ENCODE peak calls at places on chromosomes 3 and 15, in six cellular contexts. T, N, L, E, U and B are unnamed samples. For H3K4me1, the result is how much of the 10 kb centered on the place peaks cover.

GRCh38 chr3:197590313-197590962 is 34.7 kb upstream of the BDH1 start:
- DNase-seq in T (no peak), N (peak), L (peak), E (no peak), U (no peak), B (no peak)

GRCh38 chr3:48430359-48431101 is 644 bp upstream of the PLXNB1 start:
- DNase-seq in T (no peak), N (peak), L (no peak), E (no peak), U (no peak), B (peak)

GRCh38 chr3:184299488-184300376 is 691 bp downstream of the PSMD2 start:
- DNase-seq in T (no peak), N (no peak), L (no peak), E (peak), U (no peak), B (no peak)

GRCh38 chr3:183353421-183353820 is 75.0 kb downstream of the MCF2L2 start:
- DNase-seq in T (no peak), N (no peak), L (no peak), E (no peak), U (no peak), B (no peak)

GRCh38 chr3:127370906-127371305 is 83.1 kb upstream of the PRR20G start:
- DNase-seq in T (no peak), N (no peak), L (no peak), E (no peak), U (no peak), B (no peak)

GRCh38 chr15:71189723-71190122 is 74.5 kb downstream of the THSD4 start:
- DNase-seq in T (no peak), N (no peak), L (no peak), E (peak), U (no peak), B (no peak)

GRCh38 chr15:60091150-60091549 is 87.0 kb downstream of the FOXB1 start:
- DNase-seq in T (peak), N (no peak), L (peak), E (peak), U (no peak), B (no peak)

GRCh38 chr3:60877188-60877587 is 374.1 kb downstream of the FHIT start:
- DNase-seq in T (no peak), N (no peak), L (no peak), E (no peak), U (no peak), B (no peak)

GRCh38 chr15:23484870-23485269 is 37.8 kb upstream of the GOLGA6L2 start:
- DNase-seq in T (no peak), N (no peak), L (peak), E (peak), U (no peak), B (no peak)

GRCh38 chr15:100175406-100176114 is 166.2 kb downstream of the ADAMTS17 start:
- DNase-seq in T (no peak), N (no peak), L (no peak), E (no peak), U (no peak), B (no peak)

GRCh38 chr3:99789322-99789721 is 28.3 kb upstream of the CMSS1 start:
- DNase-seq in T (peak), N (peak), L (peak), E (peak), U (peak), B (peak)

GRCh38 chr15:63495343-63495742 is 9.1 kb upstream of the USP3 start:
- DNase-seq in T (no peak), N (no peak), L (no peak), E (no peak), U (no peak), B (no peak)

GRCh38 chr15:41880156-41880877 is 13.5 kb downstream of the SPTBN5 start:
- DNase-seq in T (no peak), N (no peak), L (no peak), E (no peak), U (no peak), B (no peak)

GRCh38 chr3:56363720-56364119 is 104.5 kb downstream of the ERC2 start:
- DNase-seq in T (no peak), N (no peak), L (no peak), E (no peak), U (no peak), B (no peak)

GRCh38 chr15:66937588-66937987 is 127.8 kb upstream of the SMAD3 start:
- DNase-seq in T (no peak), N (no peak), L (no peak), E (no peak), U (no peak), B (no peak)

GRCh38 chr15:92306662-92307061 is 87.0 kb upstream of the ST8SIA2 start:
- DNase-seq in T (no peak), N (no peak), L (peak), E (peak), U (peak), B (no peak)

GRCh38 chr3:23457697-23458096 is 254.6 kb downstream of the UBE2E2 start:
- DNase-seq in T (no peak), N (no peak), L (no peak), E (no peak), U (no peak), B (no peak)

GRCh38 chr3:46110701-46111493 is 83.6 kb upstream of the XCR1 start:
- DNase-seq in T (peak), N (peak), L (peak), E (peak), U (no peak), B (no peak)

DNA sequence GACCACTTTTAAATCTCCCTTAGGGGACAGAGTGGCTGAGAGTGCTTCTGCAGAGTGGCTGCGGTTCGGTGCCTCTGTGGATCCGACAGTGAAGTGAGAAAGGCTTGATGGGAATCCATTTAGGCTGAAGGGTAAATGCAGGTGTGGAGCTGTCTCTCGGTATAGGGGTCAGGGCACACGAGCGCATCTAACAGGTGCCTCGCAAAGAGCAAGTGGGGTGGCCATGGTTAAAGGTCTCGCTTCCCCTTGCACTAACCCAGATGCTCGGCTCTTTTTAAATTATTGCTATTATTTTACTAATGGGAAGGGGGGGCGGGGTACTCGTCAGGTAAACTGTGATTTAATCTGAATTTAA is 598 bp upstream of the GJD2 start:
- DNase-seq in T (no peak), N (no peak), L (no peak), E (no peak), U (no peak), B (no peak)
- H3K4me3 ChIP-seq in T (peak), N (no peak), L (peak), E (no peak), U (no peak), B (no peak)

GRCh38 chr15:40328711-40329240 is 5.3 kb downstream of the INAFM2 start:
- DNase-seq in T (no peak), N (no peak), L (no peak), E (no peak), U (no peak), B (no peak)

GRCh38 chr15:40325700-40326099 is 2.2 kb downstream of the INAFM2 start:
- DNase-seq in T (no peak), N (no peak), L (no peak), E (no peak), U (no peak), B (no peak)

GRCh38 chr15:40325188-40325587 is 1.7 kb downstream of the INAFM2 start:
- DNase-seq in T (no peak), N (no peak), L (no peak), E (no peak), U (no peak), B (no peak)

GRCh38 chr15:40328176-40328575 is 4.7 kb downstream of the INAFM2 start:
- DNase-seq in T (no peak), N (no peak), L (no peak), E (peak), U (no peak), B (no peak)

DNA sequence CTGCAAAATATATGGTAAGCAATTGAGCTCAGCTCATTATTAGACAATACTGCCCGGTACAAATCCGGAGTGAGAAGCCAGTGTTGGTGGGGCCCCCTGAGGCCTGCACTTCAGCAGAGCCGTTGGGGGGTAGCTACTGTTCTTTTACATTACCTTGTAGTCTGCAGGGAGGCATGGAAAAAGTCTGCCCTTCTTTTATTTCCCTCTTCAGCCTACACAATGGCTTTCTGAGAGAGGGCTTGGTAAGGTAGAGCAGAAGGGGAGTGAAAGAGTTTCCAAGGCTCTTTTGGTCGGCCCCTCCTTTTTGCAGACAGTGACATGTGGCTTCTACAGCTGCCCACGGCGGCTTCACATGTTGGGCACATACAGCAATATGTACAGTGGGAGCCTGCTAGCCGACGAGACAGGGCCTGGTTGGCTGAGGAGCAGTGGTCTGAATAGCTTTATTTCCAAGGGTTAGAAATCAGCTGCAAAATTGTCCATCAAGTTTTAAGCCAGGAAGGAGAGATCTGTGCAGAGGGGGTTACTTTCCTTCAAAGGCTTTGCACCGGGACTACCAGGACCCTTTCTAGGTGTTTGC is 3.9 kb downstream of the INAFM2 start:
- DNase-seq in T (no peak), N (no peak), L (no peak), E (no peak), U (no peak), B (no peak)
- H3K27ac ChIP-seq in T (no peak), N (peak), L (no peak), E (no peak), U (no peak), B (no peak)

DNA sequence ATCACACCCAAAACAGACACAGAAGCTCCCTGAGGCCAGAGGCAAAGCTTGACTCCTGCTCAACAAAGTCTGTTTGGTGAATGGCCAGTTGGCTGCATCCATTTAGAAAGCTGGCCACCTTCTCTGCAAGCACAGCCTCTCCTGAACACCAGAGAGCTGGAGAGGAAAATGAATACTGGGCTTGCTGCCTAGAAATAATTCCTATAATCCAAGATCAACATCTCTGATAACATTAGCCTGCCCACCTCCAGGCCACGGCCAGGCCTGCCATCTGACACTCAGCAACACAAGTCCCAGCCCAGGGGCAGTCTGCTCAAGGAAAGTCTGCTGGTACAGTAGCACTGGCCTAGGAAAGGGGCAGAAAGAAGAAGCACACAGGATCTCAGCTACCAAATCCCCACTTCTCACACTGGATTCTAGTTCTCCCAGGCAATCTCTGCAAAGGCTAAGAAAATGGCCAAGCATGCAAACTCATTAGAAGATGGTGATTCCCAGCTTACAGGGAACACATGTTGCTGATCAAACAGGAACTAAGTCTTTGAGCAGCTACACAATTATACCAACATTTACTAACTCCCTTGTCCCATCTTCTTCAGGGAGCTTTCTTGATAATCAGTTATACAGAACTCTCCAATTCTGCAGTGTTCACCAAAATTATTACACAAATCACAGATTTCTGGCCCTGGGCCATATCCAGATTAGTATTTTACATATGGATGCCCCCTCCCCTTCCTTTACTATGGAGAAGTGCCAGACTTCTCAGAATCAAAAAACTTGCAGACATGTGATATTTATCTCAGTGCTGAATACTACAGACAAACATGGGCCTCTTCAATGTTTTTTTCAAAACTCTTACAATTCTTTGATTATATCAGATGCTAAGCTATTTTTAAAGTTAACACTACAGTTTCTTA is 9.9 kb downstream of the TBC1D2B start:
- DNase-seq in T (no peak), N (no peak), L (no peak), E (peak), U (no peak), B (no peak)
- H3K4me1 ChIP-seq in T (under half), N (half or more), L (under half), E (half or more), U (under half), B (half or more)

GRCh38 chr3:21752749-21753347 is 1.8 kb upstream of the ZNF385D start:
- DNase-seq in T (no peak), N (no peak), L (peak), E (peak), U (no peak), B (no peak)

GRCh38 chr3:21750291-21750690 is 719 bp downstream of the ZNF385D start:
- DNase-seq in T (no peak), N (no peak), L (no peak), E (peak), U (no peak), B (no peak)

GRCh38 chr3:21747376-21747775 is 3.6 kb downstream of the ZNF385D start:
- DNase-seq in T (no peak), N (no peak), L (no peak), E (peak), U (no peak), B (no peak)

GRCh38 chr3:21751891-21752290 is 881 bp upstream of the ZNF385D start:
- DNase-seq in T (no peak), N (no peak), L (no peak), E (no peak), U (no peak), B (no peak)

GRCh38 chr3:21750831-21751391 is at the start of gene ZNF385D:
- DNase-seq in T (peak), N (no peak), L (no peak), E (peak), U (peak), B (peak)
- H3K4me3 ChIP-seq in T (peak), N (peak), L (no peak), E (peak), U (no peak), B (peak)

DNA sequence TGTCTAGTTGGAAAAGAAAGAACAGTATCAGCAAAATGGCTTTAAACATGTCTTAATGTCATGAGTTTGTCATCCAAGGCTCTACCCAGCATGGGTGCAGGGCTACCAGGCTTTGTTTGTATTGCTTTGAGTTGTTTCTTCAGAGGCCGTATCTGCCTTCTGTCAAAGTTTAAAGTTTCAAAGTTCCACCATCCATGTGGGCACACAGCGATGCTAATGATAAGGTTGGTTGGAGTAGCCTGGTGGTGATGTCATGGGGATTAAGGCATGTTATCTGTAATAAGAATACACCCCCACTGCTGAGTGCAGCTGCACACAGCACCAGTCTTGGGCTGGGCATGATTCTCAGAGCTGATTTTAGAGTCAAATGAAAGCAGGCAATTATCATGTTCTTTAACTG is 71.9 kb upstream of the LRTM1 start:
- DNase-seq in T (no peak), N (no peak), L (no peak), E (peak), U (no peak), B (no peak)
- H3K27ac ChIP-seq in T (no peak), N (no peak), L (no peak), E (no peak), U (no peak), B (no peak)

GRCh38 chr3:16290007-16290826 is 25.2 kb downstream of the OXNAD1 start:
- DNase-seq in T (no peak), N (peak), L (peak), E (peak), U (peak), B (peak)
- H3K4me1 ChIP-seq in T (under half), N (under half), L (under half), E (under half), U (under half), B (under half)

GRCh38 chr3:11593318-11594034 is 50.2 kb downstream of the VGLL4 start:
- DNase-seq in T (no peak), N (no peak), L (no peak), E (no peak), U (no peak), B (peak)

GRCh38 chr3:11592460-11593298 is 51.0 kb downstream of the VGLL4 start:
- DNase-seq in T (no peak), N (no peak), L (no peak), E (peak), U (no peak), B (peak)

GRCh38 chr3:11589706-11590105 is 54.0 kb downstream of the VGLL4 start:
- DNase-seq in T (no peak), N (no peak), L (no peak), E (no peak), U (no peak), B (no peak)

GRCh38 chr3:11591006-11591360 is 52.7 kb downstream of the VGLL4 start:
- DNase-seq in T (no peak), N (no peak), L (no peak), E (peak), U (no peak), B (no peak)

GRCh38 chr3:11591401-11592266 is 52.1 kb downstream of the VGLL4 start:
- DNase-seq in T (peak), N (no peak), L (no peak), E (peak), U (peak), B (peak)
- H3K4me3 ChIP-seq in T (no peak), N (no peak), L (no peak), E (no peak), U (peak), B (no peak)

GRCh38 chr15:33032053-33032452 is 162.5 kb downstream of the FMN1 start:
- DNase-seq in T (no peak), N (no peak), L (no peak), E (peak), U (no peak), B (no peak)
- H3K27ac ChIP-seq in T (no peak), N (no peak), L (no peak), E (no peak), U (no peak), B (no peak)

GRCh38 chr15:67947254-67948039 is 106.7 kb upstream of the PIAS1 start:
- DNase-seq in T (no peak), N (no peak), L (no peak), E (no peak), U (no peak), B (no peak)
- H3K4me1 ChIP-seq in T (under half), N (under half), L (under half), E (under half), U (under half), B (under half)